ENCODE peak calls at places on chromosomes 1 and 21, in six cellular contexts. Y, X, O, U, B and S are unnamed samples.
A peak's percentile ranks its signal among the peaks of the same experiment; 100 is the strongest.

GRCh38 chr1:28437260-28437923 is 67.9 kb downstream of the PHACTR4 start:
- DNase-seq in X (peak; percentile 68), U (no peak), Y (no peak), B (no peak), O (peak; percentile 87), S (peak; percentile 90)

GRCh38 chr1:56416385-56416972 is 162.9 kb downstream of the PLPP3 start:
- DNase-seq in B (no peak), U (no peak), O (peak; percentile 17), Y (no peak), X (no peak), S (peak; percentile 14)

GRCh38 chr1:25649041-25649440 is 32.5 kb downstream of the MAN1C1 start:
- DNase-seq in O (no peak), B (peak; percentile 12), Y (no peak), U (no peak), X (no peak), S (no peak)

GRCh38 chr1:78743626-78744025 is 94.0 kb downstream of the IFI44 start:
- DNase-seq in Y (no peak), U (no peak), X (no peak), B (no peak), O (peak; percentile 53), S (peak; percentile 18)

GRCh38 chr1:102191723-102192122 is 195.0 kb upstream of the OLFM3 start:
- DNase-seq in U (no peak), B (no peak), O (no peak), Y (no peak), X (no peak), S (no peak)

GRCh38 chr1:93671090-93671743 is 10.4 kb downstream of the BCAR3 start:
- DNase-seq in O (no peak), Y (no peak), X (no peak), B (peak; percentile 52), U (no peak), S (no peak)

GRCh38 chr1:170864784-170865538 is 70.4 kb upstream of the MROH9 start:
- DNase-seq in O (no peak), B (no peak), X (no peak), U (no peak), Y (no peak), S (no peak)

GRCh38 chr1:14302025-14302424 is 296.5 kb upstream of the KAZN start:
- DNase-seq in X (no peak), U (no peak), Y (no peak), B (no peak), O (no peak), S (no peak)

GRCh38 chr1:233512538-233512937 is 101.4 kb upstream of the KCNK1 start:
- DNase-seq in X (no peak), O (no peak), U (no peak), Y (no peak), B (no peak), S (no peak)

GRCh38 chr21:38956791-38957571 is 151.3 kb downstream of the ETS2 start:
- DNase-seq in X (no peak), O (no peak), Y (no peak), U (no peak), B (no peak), S (peak; percentile 70)

GRCh38 chr1:172719694-172720138 is 60.8 kb downstream of the FASLG start:
- DNase-seq in X (no peak), U (no peak), Y (peak; percentile 54), O (peak; percentile 48), B (no peak), S (peak; percentile 67)

GRCh38 chr1:184686540-184686939 is 68.1 kb downstream of the EDEM3 start:
- DNase-seq in U (no peak), B (no peak), O (no peak), X (no peak), Y (no peak), S (peak; percentile 10)

GRCh38 chr1:27940297-27940696 is 5.5 kb downstream of the SMPDL3B start:
- DNase-seq in X (no peak), U (no peak), B (no peak), O (peak; percentile 31), Y (peak; percentile 22), S (peak; percentile 23)

GRCh38 chr1:16054598-16055540 is 11.3 kb downstream of the CLCNKB start:
- DNase-seq in O (no peak), X (no peak), U (no peak), Y (no peak), B (no peak), S (no peak)

GRCh38 chr1:153748903-153749302 is 21.1 kb downstream of the INTS3 start:
- DNase-seq in Y (no peak), X (no peak), B (no peak), U (no peak), O (no peak), S (no peak)

GRCh38 chr1:153752561-153753195 is 22.5 kb upstream of the SLC27A3 start:
- DNase-seq in X (peak; percentile 93), Y (no peak), B (no peak), O (no peak), U (no peak), S (peak; percentile 93)

GRCh38 chr1:153752072-153752471 is 23.1 kb upstream of the SLC27A3 start:
- DNase-seq in U (no peak), O (no peak), B (no peak), Y (no peak), X (no peak), S (no peak)

GRCh38 chr1:153749408-153750005 is 21.7 kb downstream of the INTS3 start:
- DNase-seq in B (peak; percentile 97), Y (peak; percentile 92), X (peak; percentile 96), U (peak; percentile 67), O (peak; percentile 81), S (peak; percentile 86)

DNA sequence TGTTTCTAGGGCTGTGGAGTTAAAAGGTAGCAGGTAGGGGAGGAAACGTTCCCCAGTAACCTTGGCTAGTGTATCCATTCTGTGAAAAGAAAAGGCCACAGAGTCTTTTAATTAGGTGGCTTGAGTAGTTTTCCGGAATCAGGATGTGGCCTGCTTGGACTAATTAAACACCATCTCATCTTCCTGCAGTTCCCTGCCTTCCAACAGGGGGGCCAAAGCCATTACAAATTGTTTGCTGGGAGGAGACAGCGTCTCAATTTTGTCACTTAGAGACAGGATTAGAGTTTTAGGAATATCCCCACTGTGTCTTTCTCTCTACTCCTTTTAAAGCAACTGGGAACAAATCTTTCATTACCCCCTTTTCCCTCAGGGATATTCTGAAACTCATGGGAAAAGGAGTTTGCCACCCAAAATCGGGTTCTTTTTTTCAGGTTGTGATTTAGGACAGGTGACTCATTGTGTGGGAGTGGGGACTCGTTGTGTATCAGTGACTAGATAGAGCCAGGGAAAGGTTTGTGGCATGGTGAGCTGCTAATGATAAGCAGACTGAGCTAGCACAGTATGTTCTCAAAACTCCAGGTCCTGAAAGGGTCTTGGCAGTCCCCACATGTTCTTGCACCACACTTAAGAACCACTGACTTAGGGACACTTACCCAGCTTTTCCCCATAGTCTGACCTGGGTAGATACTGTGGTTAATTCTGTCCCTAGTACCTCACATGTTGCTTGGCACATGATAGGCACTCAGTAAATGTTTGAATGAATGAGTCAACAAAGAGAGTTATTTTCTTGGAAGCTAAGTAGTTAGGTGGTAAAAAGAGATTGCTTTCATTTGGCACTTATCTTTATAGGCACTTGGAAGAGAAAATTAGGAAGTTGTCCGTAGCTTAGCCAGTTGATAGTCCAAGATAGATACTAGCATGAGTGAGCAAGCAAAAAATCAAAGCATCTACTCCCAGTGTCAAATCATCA is 22.5 kb downstream of the INTS3 start:
- DNase-seq in U (no peak), O (peak; percentile 23), Y (no peak), X (peak; percentile 80), B (no peak), S (peak; percentile 40)
- TF ChIP-seq CTCF in U (no peak), O (peak; percentile 27), Y (no peak), X (no peak), B (no peak), S (peak; percentile 22)

GRCh38 chr1:21553116-21553926 is 44.1 kb downstream of the ALPL start:
- DNase-seq in B (no peak), O (peak; percentile 87), U (peak; percentile 80), X (no peak), Y (no peak), S (peak; percentile 68)

GRCh38 chr1:21550097-21550496 is 40.9 kb downstream of the ALPL start:
- DNase-seq in U (no peak), Y (no peak), B (no peak), X (no peak), O (peak; percentile 37), S (no peak)

GRCh38 chr1:21550866-21551475 is 41.7 kb downstream of the ALPL start:
- DNase-seq in Y (no peak), O (no peak), X (no peak), U (no peak), B (no peak), S (no peak)

GRCh38 chr1:21547876-21548275 is 38.7 kb downstream of the ALPL start:
- DNase-seq in X (no peak), Y (no peak), B (no peak), U (no peak), O (no peak), S (no peak)

GRCh38 chr1:21552715-21553114 is 43.5 kb downstream of the ALPL start:
- DNase-seq in U (peak; percentile 71), X (no peak), B (no peak), O (peak; percentile 98), Y (no peak), S (peak; percentile 89)
- TF ChIP-seq CTCF in U (no peak), X (no peak), B (no peak), O (peak; percentile 18), Y (no peak), S (no peak)

GRCh38 chr1:153035211-153035610 is 4.2 kb downstream of the SPRR1B start:
- DNase-seq in U (no peak), B (no peak), O (no peak), X (no peak), Y (no peak), S (no peak)
- TF ChIP-seq CTCF in U (no peak), B (no peak), O (no peak), X (no peak), Y (no peak), S (no peak)

GRCh38 chr1:230757856-230758704 is 10.9 kb downstream of the CAPN9 start:
- DNase-seq in O (no peak), Y (no peak), U (no peak), X (no peak), B (peak; percentile 62), S (no peak)
- TF ChIP-seq CTCF in O (no peak), Y (no peak), U (no peak), X (no peak), B (no peak), S (no peak)

DNA sequence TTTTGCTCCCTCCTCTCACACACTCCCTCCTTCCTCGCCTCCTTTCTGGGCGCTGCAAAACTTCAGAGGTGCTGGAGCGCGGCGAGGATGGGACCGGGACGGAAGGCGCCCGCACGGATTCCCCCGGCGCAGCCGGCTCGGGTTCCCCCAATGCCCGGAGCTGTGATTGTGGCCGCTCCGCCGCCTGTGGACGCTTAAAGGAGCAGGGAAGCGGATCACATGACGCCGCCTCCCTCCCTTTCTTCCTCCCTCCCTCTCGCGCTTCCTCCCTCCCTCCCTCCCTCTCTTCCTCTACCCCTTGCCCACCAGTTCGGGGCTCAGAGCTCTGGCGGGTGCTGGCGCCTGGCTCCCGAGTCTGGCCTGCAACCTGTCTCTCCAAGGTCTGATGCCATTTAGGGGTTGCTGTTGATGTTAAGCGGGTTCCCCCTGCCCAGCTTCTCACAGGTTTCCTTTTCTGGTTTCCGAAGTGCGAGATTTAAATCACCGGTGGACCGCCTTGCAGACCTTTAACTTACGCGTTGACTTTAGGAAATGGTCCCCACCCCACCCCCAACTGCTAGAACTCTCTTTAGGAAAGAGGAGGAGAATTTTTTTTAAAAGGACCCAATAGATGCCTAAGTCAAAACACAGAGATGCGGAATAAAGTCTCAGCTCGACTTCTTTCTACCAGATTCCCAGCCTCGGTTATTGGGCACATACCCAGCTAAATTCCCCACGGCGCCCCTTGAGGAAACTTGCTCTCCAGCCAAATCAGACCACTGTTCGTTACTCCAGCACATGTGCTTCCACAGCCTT is at the start of gene WLS:
- DNase-seq in X (peak; percentile 90), O (peak; percentile 56), U (peak; percentile 60), B (peak; percentile 96), Y (peak; percentile 47), S (peak; percentile 85)
- TF ChIP-seq CTCF in X (no peak), O (peak; percentile 18), U (peak; percentile 27), B (no peak), Y (no peak), S (peak; percentile 19)